ENCODE peak calls at places on chromosome 4, in nine cellular contexts. J, R, G, U, Q, S, Z, W and T are unnamed samples.
A peak's percentile ranks its signal among the peaks of the same experiment; 100 is the strongest.

GRCh38 chr4:103915224-103915869 is 195.6 kb upstream of the TACR3 start:
- DNase-seq in J (no peak), R (no peak), G (peak; percentile 7), U (no peak), Q (peak; percentile 67), S (no peak), Z (no peak), W (peak; percentile 4), T (no peak)

GRCh38 chr4:67638157-67638556 is 62.8 kb downstream of the UBA6 start:
- DNase-seq in J (no peak), R (no peak), G (no peak), U (no peak), Q (no peak), S (no peak), Z (no peak), W (no peak), T (no peak)

GRCh38 chr4:20253272-20253798 is 1.6 kb downstream of the SLIT2 start:
- DNase-seq in J (no peak), R (no peak), G (no peak), U (no peak), Q (no peak), S (no peak), Z (no peak), W (no peak), T (no peak)

GRCh38 chr4:76547167-76547760 is 112.2 kb downstream of the SHROOM3 start:
- DNase-seq in J (no peak), R (no peak), G (no peak), U (no peak), Q (no peak), S (no peak), Z (no peak), W (no peak), T (no peak)

GRCh38 chr4:87540176-87541058 is 11.2 kb upstream of the SPARCL1 start:
- DNase-seq in J (no peak), R (no peak), G (no peak), U (no peak), Q (no peak), S (no peak), Z (no peak), W (no peak), T (no peak)

GRCh38 chr4:57351716-57352115 is 241.5 kb upstream of the IGFBP7 start:
- DNase-seq in J (no peak), R (no peak), G (no peak), U (no peak), Q (no peak), S (no peak), Z (no peak), W (no peak), T (no peak)

GRCh38 chr4:146900295-146900694 is 45.4 kb downstream of the TTC29 start:
- DNase-seq in J (no peak), R (no peak), G (no peak), U (no peak), Q (peak; percentile 28), S (no peak), Z (no peak), W (no peak), T (no peak)

GRCh38 chr4:119626943-119627266 is 1.7 kb downstream of the PDE5A start:
- DNase-seq in J (no peak), R (no peak), G (peak; percentile 67), U (no peak), Q (no peak), S (no peak), Z (no peak), W (no peak), T (no peak)

GRCh38 chr4:127501103-127501502 is 131.7 kb upstream of the INTU start:
- DNase-seq in J (no peak), R (no peak), G (peak; percentile 31), U (no peak), Q (peak; percentile 50), S (no peak), Z (no peak), W (no peak), T (no peak)

GRCh38 chr4:186723207-186724047 is at the start of gene FAT1:
- DNase-seq in J (no peak), R (no peak), G (peak; percentile 71), U (peak; percentile 77), Q (no peak), S (no peak), Z (no peak), W (no peak), T (peak; percentile 32)

GRCh38 chr4:103204114-103204513 is 6.0 kb upstream of the CENPE start:
- DNase-seq in J (no peak), R (no peak), G (no peak), U (no peak), Q (peak; percentile 62), S (no peak), Z (no peak), W (no peak), T (no peak)

GRCh38 chr4:113094802-113095201 is 45.3 kb downstream of the ANK2 start:
- DNase-seq in J (no peak), R (no peak), G (no peak), U (no peak), Q (peak; percentile 59), S (no peak), Z (no peak), W (no peak), T (no peak)

GRCh38 chr4:119231517-119231916 is 19.0 kb downstream of the USP53 start:
- DNase-seq in J (no peak), R (no peak), G (no peak), U (no peak), Q (no peak), S (no peak), Z (no peak), W (no peak), T (no peak)

GRCh38 chr4:40848251-40848650 is 98.5 kb downstream of the NSUN7 start:
- DNase-seq in J (no peak), R (no peak), G (no peak), U (no peak), Q (no peak), S (no peak), Z (no peak), W (no peak), T (no peak)

GRCh38 chr4:35538807-35539206 is 705.5 kb downstream of the ARAP2 start:
- DNase-seq in J (no peak), R (no peak), G (no peak), U (peak; percentile 85), Q (no peak), S (no peak), Z (no peak), W (no peak), T (no peak)

GRCh38 chr4:78032446-78032845 is 24.7 kb upstream of the FRAS1 start:
- DNase-seq in J (no peak), R (no peak), G (no peak), U (peak; percentile 93), Q (no peak), S (no peak), Z (no peak), W (no peak), T (no peak)

GRCh38 chr4:58760100-58760499 is 1649.9 kb upstream of the IGFBP7 start:
- DNase-seq in J (no peak), R (no peak), G (no peak), U (no peak), Q (no peak), S (no peak), Z (no peak), W (no peak), T (no peak)

GRCh38 chr4:69196209-69196965 is 18.2 kb downstream of the UGT2B11 start:
- DNase-seq in J (no peak), R (no peak), G (no peak), U (no peak), Q (no peak), S (no peak), Z (no peak), W (no peak), T (no peak)

GRCh38 chr4:15778191-15778741 is at the start of gene CD38:
- DNase-seq in J (no peak), R (peak; percentile 72), G (no peak), U (peak; percentile 65), Q (no peak), S (no peak), Z (no peak), W (peak; percentile 71), T (peak; percentile 74)

GRCh38 chr4:16684083-16684482 is 214.4 kb downstream of the LDB2 start:
- DNase-seq in J (peak; percentile 17), R (no peak), G (peak; percentile 83), U (no peak), Q (no peak), S (no peak), Z (no peak), W (no peak), T (no peak)

GRCh38 chr4:8019396-8020365 is 80.0 kb upstream of the AFAP1 start:
- DNase-seq in J (no peak), R (no peak), G (no peak), U (no peak), Q (no peak), S (no peak), Z (no peak), W (no peak), T (no peak)

GRCh38 chr4:168306476-168306875 is 12.1 kb downstream of the DDX60 start:
- DNase-seq in J (no peak), R (no peak), G (no peak), U (no peak), Q (no peak), S (no peak), Z (no peak), W (no peak), T (no peak)

GRCh38 chr4:84050014-84050413 is 449.1 kb downstream of the NKX6-1 start:
- DNase-seq in J (no peak), R (no peak), G (no peak), U (no peak), Q (no peak), S (no peak), Z (no peak), W (no peak), T (no peak)

GRCh38 chr4:147596976-147597375 is 20.2 kb upstream of the TMEM184C start:
- DNase-seq in J (no peak), R (no peak), G (peak; percentile 51), U (no peak), Q (no peak), S (no peak), Z (no peak), W (no peak), T (no peak)

GRCh38 chr4:152935661-152936445 is at the start of gene FHDC1:
- DNase-seq in J (no peak), R (peak; percentile 29), G (no peak), U (peak; percentile 95), Q (no peak), S (no peak), Z (no peak), W (no peak), T (peak; percentile 39)

GRCh38 chr4:13331827-13332226 is 152.3 kb downstream of the RAB28 start:
- DNase-seq in J (no peak), R (no peak), G (no peak), U (no peak), Q (no peak), S (no peak), Z (no peak), W (no peak), T (no peak)

GRCh38 chr4:79685542-79685941 is 277.5 kb upstream of the GK2 start:
- DNase-seq in J (no peak), R (no peak), G (no peak), U (no peak), Q (no peak), S (no peak), Z (no peak), W (no peak), T (no peak)

GRCh38 chr4:38136604-38137003 is 176.4 kb downstream of the PTTG2 start:
- DNase-seq in J (no peak), R (no peak), G (no peak), U (peak; percentile 37), Q (no peak), S (no peak), Z (no peak), W (peak; percentile 37), T (no peak)

GRCh38 chr4:1538096-1538410 is 131.8 kb upstream of the NKX1-1 start:
- DNase-seq in J (no peak), R (no peak), G (no peak), U (no peak), Q (no peak), S (no peak), Z (no peak), W (no peak), T (no peak)